ENCODE peak calls at places on chromosomes 2 and 18, in four cellular contexts. I is H1, N is GM12891, Z is K562. L is an unnamed sample.

GRCh38 chr2:127661949-127662510 is 13.3 kb downstream of the LIMS2 start:
- DNase-seq in I (no peak), N (no peak), Z (no peak), L (no peak)

GRCh38 chr18:42559292-42559691 is 556.2 kb downstream of the RIT2 start:
- DNase-seq in I (no peak), N (no peak), Z (no peak), L (no peak)

GRCh38 chr2:188522517-188522916 is 230.8 kb downstream of the GULP1 start:
- DNase-seq in I (no peak), N (no peak), Z (no peak), L (no peak)

GRCh38 chr18:76456823-76457222 is 38.2 kb downstream of the ZNF516 start:
- DNase-seq in I (no peak), N (no peak), Z (no peak), L (no peak)

GRCh38 chr2:187404431-187405110 is 43.5 kb downstream of the CALCRL start:
- DNase-seq in I (no peak), N (no peak), Z (no peak), L (no peak)

GRCh38 chr2:239227661-239228371 is 173.0 kb downstream of the HDAC4 start:
- DNase-seq in I (no peak), N (no peak), Z (no peak), L (no peak)

GRCh38 chr2:217703102-217703501 is 299.7 kb downstream of the TNS1 start:
- DNase-seq in I (no peak), N (no peak), Z (no peak), L (no peak)

GRCh38 chr2:61634512-61634911 is 96.4 kb upstream of the XPO1 start:
- DNase-seq in I (no peak), N (no peak), Z (no peak), L (no peak)

GRCh38 chr18:74840492-74841167 is 243.0 kb downstream of the ZNF407 start:
- DNase-seq in I (no peak), N (no peak), Z (no peak), L (no peak)

GRCh38 chr2:111119004-111119846 is 1.5 kb upstream of the BCL2L11 start:
- DNase-seq in I (peak; percentile 66), N (no peak), Z (no peak), L (no peak)

GRCh38 chr2:207952564-207953345 is 72.6 kb downstream of the PLEKHM3 start:
- DNase-seq in I (no peak), N (no peak), Z (no peak), L (no peak)

GRCh38 chr2:187470698-187471097 is 22.6 kb upstream of the CALCRL start:
- DNase-seq in I (no peak), N (no peak), Z (no peak), L (no peak)

GRCh38 chr2:223108376-223109100 is 56.5 kb downstream of the KCNE4 start:
- DNase-seq in I (no peak), N (no peak), Z (no peak), L (no peak)

GRCh38 chr2:15038373-15039364 is 406.2 kb downstream of the LRATD1 start:
- DNase-seq in I (no peak), N (no peak), Z (no peak), L (no peak)

GRCh38 chr2:82023710-82024109 is 1719.2 kb upstream of the LRRTM1 start:
- DNase-seq in I (no peak), N (no peak), Z (no peak), L (no peak)

GRCh38 chr2:135615404-135615803 is 84.1 kb downstream of the R3HDM1 start:
- DNase-seq in I (no peak), N (no peak), Z (no peak), L (no peak)

GRCh38 chr18:51275712-51276473 is 78.4 kb upstream of the MEX3C start:
- DNase-seq in I (no peak), N (no peak), Z (no peak), L (no peak)

GRCh38 chr2:223262946-223263345 is 211.0 kb downstream of the KCNE4 start:
- DNase-seq in I (no peak), N (no peak), Z (no peak), L (no peak)

GRCh38 chr18:44592639-44593038 is 88.0 kb upstream of the SETBP1 start:
- DNase-seq in I (no peak), N (no peak), Z (no peak), L (no peak)

GRCh38 chr2:201432038-201432437 is 19.2 kb downstream of the TRAK2 start:
- DNase-seq in I (no peak), N (no peak), Z (no peak), L (no peak)

GRCh38 chr2:16318474-16319195 is 347.0 kb downstream of the CYRIA start:
- DNase-seq in I (no peak), N (no peak), Z (peak; percentile 35), L (no peak)

GRCh38 chr2:120949027-120949956 is 213.6 kb downstream of the GLI2 start:
- DNase-seq in I (no peak), N (no peak), Z (peak; percentile 32), L (no peak)

GRCh38 chr2:54903736-54904554 is 146.3 kb downstream of the RTN4 start:
- DNase-seq in I (no peak), N (no peak), Z (peak; percentile 17), L (no peak)

GRCh38 chr2:141526760-141527159 is 604.1 kb downstream of the LRP1B start:
- DNase-seq in I (no peak), N (no peak), Z (no peak), L (no peak)

GRCh38 chr2:72040629-72041403 is 106.8 kb downstream of the CYP26B1 start:
- DNase-seq in I (no peak), N (no peak), Z (no peak), L (no peak)

GRCh38 chr2:111219734-111220505 is 99.2 kb downstream of the BCL2L11 start:
- DNase-seq in I (no peak), N (no peak), Z (no peak), L (no peak)

GRCh38 chr2:159176555-159176954 is 109.9 kb downstream of the WDSUB1 start:
- DNase-seq in I (no peak), N (no peak), Z (no peak), L (no peak)

GRCh38 chr18:8788503-8789429 is 83.4 kb downstream of the MTCL1 start:
- DNase-seq in I (no peak), N (no peak), Z (no peak), L (no peak)

GRCh38 chr2:38360177-38360576 is 16.9 kb downstream of the ATL2 start:
- DNase-seq in I (no peak), N (no peak), Z (no peak), L (no peak)

GRCh38 chr2:16392647-16393482 is 272.8 kb downstream of the CYRIA start:
- DNase-seq in I (no peak), N (no peak), Z (no peak), L (no peak)

GRCh38 chr2:167790189-167790588 is 457.2 kb downstream of the STK39 start:
- DNase-seq in I (no peak), N (no peak), Z (no peak), L (no peak)

GRCh38 chr2:219001577-219002394 is 8.6 kb upstream of the CRYBA2 start:
- DNase-seq in I (peak; percentile 58), N (no peak), Z (peak; percentile 61), L (no peak)

GRCh38 chr18:627211-627610 is 30.2 kb upstream of the TYMS start:
- DNase-seq in I (no peak), N (no peak), Z (no peak), L (no peak)

GRCh38 chr2:161947394-161947793 is 126.6 kb downstream of the DPP4 start:
- DNase-seq in I (no peak), N (no peak), Z (no peak), L (no peak)

GRCh38 chr18:36663312-36663711 is 165.5 kb downstream of the TPGS2 start:
- DNase-seq in I (no peak), N (no peak), Z (no peak), L (no peak)

GRCh38 chr2:96839288-96839874 is 4.4 kb downstream of the ANKRD23 start:
- DNase-seq in I (peak; percentile 64), N (peak; percentile 46), Z (no peak), L (no peak)
- TF ChIP-seq TAF1 in I (no peak), N (no peak), Z (no peak), L (no peak)

GRCh38 chr2:11155326-11156059 is at the start of gene SLC66A3:
- DNase-seq in I (no peak), N (no peak), Z (no peak), L (peak; percentile 40)
- TF ChIP-seq POLR2A in I (no peak), N (no peak), Z (peak; percentile 61), L (peak; percentile 60)

GRCh38 chr2:98463081-98463481 is 18.4 kb downstream of the INPP4A start:
- DNase-seq in I (no peak), N (no peak), Z (no peak), L (no peak)
- TF ChIP-seq TAF1 in I (no peak), N (no peak), Z (no peak), L (no peak)

DNA sequence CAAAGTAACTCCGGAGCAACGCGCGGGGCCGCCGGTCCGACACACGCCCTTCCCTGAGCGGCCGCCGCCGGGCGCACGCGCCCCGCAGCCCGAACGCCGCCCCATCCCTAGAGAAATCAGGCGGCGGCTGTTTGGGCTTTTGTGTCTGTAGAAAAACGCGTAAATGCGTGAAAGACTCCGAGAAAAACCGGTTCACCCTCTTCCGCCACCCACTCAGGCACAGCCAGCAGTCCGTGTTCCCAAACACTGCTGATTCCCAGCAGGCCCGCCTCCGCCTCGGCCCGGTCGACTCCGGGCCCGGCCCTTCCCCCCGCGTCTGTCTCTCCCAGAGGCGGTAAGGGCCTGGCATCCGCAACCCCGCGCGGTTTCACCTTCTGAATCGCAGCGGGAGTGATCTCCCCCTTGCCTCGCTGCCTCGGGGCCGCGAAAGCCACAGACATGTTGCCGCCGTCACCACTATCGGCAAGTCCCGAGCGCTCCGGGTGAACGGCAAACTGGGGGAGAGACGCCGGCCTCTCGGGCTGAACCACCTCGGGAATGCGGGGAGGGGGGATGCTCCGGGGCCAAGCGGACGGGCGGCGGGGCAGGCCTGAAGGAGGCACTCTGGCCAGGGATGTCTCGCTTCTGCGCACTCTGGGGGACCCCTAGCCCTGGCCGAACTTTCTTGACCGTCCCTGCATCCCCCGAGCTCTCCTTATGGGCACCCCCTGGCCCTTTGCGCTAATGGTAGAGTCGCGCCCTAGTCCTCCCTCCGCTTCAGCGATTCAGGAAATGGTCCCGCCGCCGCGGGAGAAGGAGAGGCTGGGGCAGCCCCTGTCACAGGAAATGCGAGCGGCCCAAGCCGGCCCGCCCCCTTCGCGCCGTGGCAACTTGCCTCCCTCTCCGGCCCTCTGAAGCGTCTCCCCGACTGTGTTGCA is at the start of gene SS18:
- DNase-seq in I (peak; percentile 92), N (peak; percentile 74), Z (peak; percentile 96), L (peak; percentile 75)
- TF ChIP-seq POLR2A in I (peak; percentile 77), N (peak; percentile 93), Z (peak; percentile 98), L (peak; percentile 88)